ENCODE peak calls at places on chromosomes 7 and 10, in four cellular contexts. S is HepG2, I is suprapubic skin, Q is HCT116. P is an unnamed sample.

GRCh38 chr7:152054377-152055230 is 29.1 kb downstream of the GALNT11 start:
- DNase-seq in Q (no peak), I (no peak), S (peak), P (no peak)

GRCh38 chr10:287814-288213 is 152.6 kb downstream of the ZMYND11 start:
- DNase-seq in Q (peak), S (peak), I (no peak), P (no peak)

GRCh38 chr10:475709-476457 is 213.6 kb downstream of the DIP2C start:
- DNase-seq in S (no peak), Q (no peak), I (no peak), P (peak)

GRCh38 chr10:24331457-24331856 is 122.5 kb downstream of the KIAA1217 start:
- DNase-seq in Q (no peak), I (no peak), S (no peak), P (peak)

GRCh38 chr7:38000272-38000671 is 79.8 kb downstream of the EPDR1 start:
- DNase-seq in Q (no peak), I (no peak), S (no peak), P (no peak)

GRCh38 chr7:107939472-107940145 is 48.6 kb downstream of the DLD start:
- DNase-seq in I (no peak), Q (no peak), S (no peak), P (no peak)

GRCh38 chr10:84825330-84825729 is 496.9 kb downstream of the CCSER2 start:
- DNase-seq in S (no peak), Q (no peak), I (no peak), P (no peak)

GRCh38 chr10:4638116-4638515 is 187.9 kb upstream of the AKR1E2 start:
- DNase-seq in I (no peak), Q (no peak), S (no peak), P (no peak)

GRCh38 chr10:108691126-108691525 is 1232.2 kb downstream of the XPNPEP1 start:
- DNase-seq in I (no peak), S (no peak), Q (no peak), P (no peak)

GRCh38 chr7:47252706-47253105 is 329.2 kb downstream of the TNS3 start:
- DNase-seq in I (no peak), Q (no peak), S (no peak), P (no peak)

GRCh38 chr7:102106625-102107024 is 180.0 kb upstream of the SH2B2 start:
- DNase-seq in I (peak), Q (no peak), S (no peak), P (peak)

GRCh38 chr10:110918633-110919348 is at the start of gene BBIP1:
- DNase-seq in I (no peak), S (peak), Q (peak), P (peak)

GRCh38 chr7:70470751-70471150 is 661.2 kb upstream of the GALNT17 start:
- DNase-seq in Q (no peak), S (no peak), I (no peak), P (no peak)

GRCh38 chr10:110493832-110494426 is 3.8 kb upstream of the DUSP5 start:
- DNase-seq in Q (no peak), S (no peak), I (no peak), P (no peak)

GRCh38 chr10:48523820-48524758 is 80.8 kb downstream of the ARHGAP22 start:
- DNase-seq in I (peak), Q (no peak), S (no peak), P (peak)

GRCh38 chr10:121084029-121084674 is 233.0 kb downstream of the WDR11 start:
- DNase-seq in I (no peak), S (no peak), Q (no peak), P (no peak)

GRCh38 chr10:82377608-82378007 is 502.6 kb downstream of the NRG3 start:
- DNase-seq in Q (no peak), S (no peak), I (no peak), P (no peak)

GRCh38 chr7:40014376-40014775 is 64.3 kb downstream of the CDK13 start:
- DNase-seq in Q (no peak), S (no peak), I (no peak), P (no peak)

GRCh38 chr10:105269689-105270088 is 628.6 kb downstream of the SORCS3 start:
- DNase-seq in Q (no peak), S (no peak), I (no peak), P (no peak)

GRCh38 chr7:158406364-158406763 is 181.3 kb downstream of the PTPRN2 start:
- DNase-seq in Q (no peak), S (no peak), I (no peak), P (no peak)

GRCh38 chr10:62492012-62492869 is 118.1 kb downstream of the ZNF365 start:
- DNase-seq in S (peak), I (no peak), Q (peak), P (no peak)
- H3K27ac ChIP-seq in S (no peak), I (peak), Q (no peak), P (peak)

GRCh38 chr7:25860882-25861228 is 291.1 kb upstream of the NFE2L3 start:
- DNase-seq in I (no peak), Q (no peak), S (no peak), P (no peak)

GRCh38 chr7:25861704-25862253 is 290.2 kb upstream of the NFE2L3 start:
- DNase-seq in I (no peak), S (no peak), Q (no peak), P (no peak)

GRCh38 chr7:25863727-25864116 is 288.3 kb upstream of the NFE2L3 start:
- DNase-seq in S (no peak), Q (no peak), I (no peak), P (no peak)

GRCh38 chr7:25862993-25863726 is 288.8 kb upstream of the NFE2L3 start:
- DNase-seq in Q (no peak), I (no peak), S (no peak), P (no peak)

GRCh38 chr7:25862254-25862992 is 289.6 kb upstream of the NFE2L3 start:
- DNase-seq in S (peak), Q (peak), I (peak), P (peak)
- TF ChIP-seq POLR2AphosphoS5 in S (no peak), Q (no peak), I (no peak), P (peak)

GRCh38 chr7:116990056-116990455 is 36.8 kb downstream of the ST7 start:
- DNase-seq in S (no peak), I (no peak), Q (no peak), P (no peak)

GRCh38 chr7:116991233-116991632 is 37.9 kb downstream of the ST7 start:
- DNase-seq in I (no peak), S (no peak), Q (no peak), P (no peak)

GRCh38 chr7:116986611-116987565 is 33.6 kb downstream of the ST7 start:
- DNase-seq in I (no peak), Q (no peak), S (no peak), P (no peak)

GRCh38 chr7:116985575-116985974 is 32.3 kb downstream of the ST7 start:
- DNase-seq in I (no peak), S (no peak), Q (no peak), P (no peak)

GRCh38 chr7:116988363-116988989 is 35.2 kb downstream of the ST7 start:
- DNase-seq in Q (no peak), S (no peak), I (no peak), P (no peak)
- TF ChIP-seq CTCF in Q (peak), S (no peak), I (peak), P (no peak)

DNA sequence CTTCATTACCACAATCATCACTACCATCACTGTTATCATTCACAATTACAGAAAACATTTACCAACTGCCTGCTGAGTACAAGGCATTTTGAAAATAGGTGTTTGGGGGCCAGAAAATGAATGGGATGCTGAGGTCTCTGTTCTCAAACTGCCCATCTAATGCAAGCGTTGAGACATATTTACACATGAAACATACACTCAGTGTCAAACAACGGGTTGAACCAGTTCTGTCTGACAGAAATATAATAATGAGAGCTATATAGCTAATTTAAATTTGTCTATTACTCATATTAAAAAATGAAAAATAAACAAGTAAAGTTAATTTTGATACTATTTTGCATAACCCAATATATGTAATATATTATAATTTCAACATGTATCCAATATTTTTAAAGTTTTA is 303.1 kb downstream of the KCNMA1 start:
- DNase-seq in S (no peak), I (no peak), Q (no peak), P (no peak)
- H3K27ac ChIP-seq in S (no peak), I (no peak), Q (no peak), P (no peak)

GRCh38 chr7:83466187-83466923 is 182.6 kb downstream of the SEMA3E start:
- DNase-seq in Q (no peak), S (no peak), I (no peak), P (no peak)
- TF ChIP-seq POLR2AphosphoS5 in Q (no peak), S (no peak), I (no peak), P (no peak)

GRCh38 chr7:83276250-83276649 is 113.6 kb upstream of the PCLO start:
- DNase-seq in Q (no peak), S (no peak), I (no peak), P (no peak)

GRCh38 chr7:83267141-83267631 is 104.5 kb upstream of the PCLO start:
- DNase-seq in Q (no peak), I (no peak), S (no peak), P (no peak)

GRCh38 chr7:83273699-83274098 is 111.0 kb upstream of the PCLO start:
- DNase-seq in S (no peak), Q (no peak), I (no peak), P (no peak)

GRCh38 chr7:83270407-83270806 is 107.7 kb upstream of the PCLO start:
- DNase-seq in Q (no peak), I (no peak), S (no peak), P (no peak)

GRCh38 chr7:83271212-83272099 is 108.8 kb upstream of the PCLO start:
- DNase-seq in I (no peak), Q (peak), S (peak), P (no peak)
- TF ChIP-seq CTCF in I (peak), Q (peak), S (peak), P (no peak)